ENCODE peak calls at places on chromosome 14, in five cellular contexts. X is endodermal cell, E is cardiac muscle cell, T is HCT116, O is uterus. S is an unnamed sample.

GRCh38 chr14:89340200-89340667 is 76.8 kb downstream of the FOXN3 start:
- DNase-seq in X (no peak), E (peak; percentile 71), T (no peak), O (peak; percentile 55), S (no peak)

GRCh38 chr14:102229739-102230092 is 75.2 kb downstream of the MOK start:
- DNase-seq in X (peak; percentile 36), E (no peak), T (no peak), O (no peak), S (no peak)

GRCh38 chr14:103142031-103142430 is 18.8 kb downstream of the TNFAIP2 start:
- DNase-seq in X (no peak), E (no peak), T (no peak), O (no peak), S (no peak)

GRCh38 chr14:89214221-89214965 is 202.6 kb downstream of the FOXN3 start:
- DNase-seq in X (no peak), E (no peak), T (no peak), O (no peak), S (peak; percentile 87)

GRCh38 chr14:30906752-30907658 is 32.6 kb downstream of the COCH start:
- DNase-seq in X (no peak), E (peak; percentile 56), T (peak; percentile 12), O (no peak), S (no peak)

GRCh38 chr14:46051801-46052200 is 599.8 kb downstream of the RPL10L start:
- DNase-seq in X (no peak), E (no peak), T (no peak), O (no peak), S (no peak)

GRCh38 chr14:105138551-105139111 is 29.9 kb downstream of the JAG2 start:
- DNase-seq in X (no peak), E (no peak), T (no peak), O (no peak), S (no peak)

GRCh38 chr14:55191881-55192616 is 664 bp upstream of the DLGAP5 start:
- DNase-seq in X (no peak), E (no peak), T (no peak), O (no peak), S (no peak)

GRCh38 chr14:31043379-31043778 is 17.2 kb upstream of the STRN3 start:
- DNase-seq in X (no peak), E (no peak), T (no peak), O (no peak), S (no peak)

GRCh38 chr14:68685419-68686211 is 107.3 kb downstream of the ZFP36L1 start:
- DNase-seq in X (no peak), E (peak; percentile 61), T (peak; percentile 86), O (peak; percentile 45), S (no peak)

GRCh38 chr14:100822921-100823320 is 3.0 kb upstream of the MEG3 start:
- DNase-seq in X (no peak), E (peak; percentile 14), T (no peak), O (no peak), S (no peak)
- TF ChIP-seq CTCF in X (no peak), E (no peak), T (no peak), O (no peak), S (no peak)

GRCh38 chr14:70114621-70115156 is 74.1 kb downstream of the SLC8A3 start:
- DNase-seq in X (no peak), E (no peak), T (no peak), O (no peak), S (no peak)
- H3K27ac ChIP-seq in X (no peak overlapping the region), E (no peak overlapping the region), T (no peak overlapping the region), O (no peak overlapping the region), S (no peak overlapping the region)

GRCh38 chr14:74982661-74983060 is 20.1 kb upstream of the EIF2B2 start:
- DNase-seq in X (no peak), E (no peak), T (no peak), O (no peak), S (no peak)

GRCh38 chr14:74985028-74985310 is 17.8 kb upstream of the EIF2B2 start:
- DNase-seq in X (no peak), E (no peak), T (no peak), O (no peak), S (no peak)

GRCh38 chr14:74984241-74985027 is 18.3 kb upstream of the EIF2B2 start:
- DNase-seq in X (no peak), E (no peak), T (no peak), O (no peak), S (no peak)

GRCh38 chr14:74981833-74982232 is 20.9 kb upstream of the EIF2B2 start:
- DNase-seq in X (no peak), E (no peak), T (no peak), O (no peak), S (no peak)

DNA sequence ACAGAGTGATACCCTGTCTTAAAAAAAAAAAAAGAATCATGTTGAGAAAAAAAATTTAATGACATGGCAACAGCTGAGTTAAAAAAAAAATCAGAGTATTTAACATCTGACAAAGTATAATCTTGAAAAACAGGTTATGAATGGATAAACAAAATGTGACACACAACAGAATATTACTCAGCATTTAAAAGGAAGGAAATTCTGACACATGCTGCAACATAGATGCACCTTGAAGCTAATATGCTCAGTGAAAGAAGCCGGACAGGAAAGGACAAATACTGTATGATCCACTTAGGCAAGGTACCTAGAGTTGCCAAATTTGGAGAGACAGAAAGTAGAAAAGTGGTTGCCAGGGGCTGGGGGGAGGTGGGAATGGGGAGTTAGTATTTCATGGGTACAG is 19.4 kb upstream of the EIF2B2 start:
- DNase-seq in X (no peak), E (no peak), T (no peak), O (no peak), S (no peak)
- H3K4me1 ChIP-seq in X (peaks cover 23% of the 10 kb centered on the region), E (peaks cover 8% of the 10 kb centered on the region), T (peaks cover 8% of the 10 kb centered on the region), O (no peaks in the 10 kb centered on the region), S (peaks cover 34% of the 10 kb centered on the region)

GRCh38 chr14:59422069-59422881 is 42.9 kb downstream of the GPR135 start:
- DNase-seq in X (no peak), E (no peak), T (no peak), O (no peak), S (no peak)
- TF ChIP-seq CTCF in X (peak; percentile 46), E (peak; percentile 14), T (peak; percentile 4), O (no peak), S (peak; percentile 26)

DNA sequence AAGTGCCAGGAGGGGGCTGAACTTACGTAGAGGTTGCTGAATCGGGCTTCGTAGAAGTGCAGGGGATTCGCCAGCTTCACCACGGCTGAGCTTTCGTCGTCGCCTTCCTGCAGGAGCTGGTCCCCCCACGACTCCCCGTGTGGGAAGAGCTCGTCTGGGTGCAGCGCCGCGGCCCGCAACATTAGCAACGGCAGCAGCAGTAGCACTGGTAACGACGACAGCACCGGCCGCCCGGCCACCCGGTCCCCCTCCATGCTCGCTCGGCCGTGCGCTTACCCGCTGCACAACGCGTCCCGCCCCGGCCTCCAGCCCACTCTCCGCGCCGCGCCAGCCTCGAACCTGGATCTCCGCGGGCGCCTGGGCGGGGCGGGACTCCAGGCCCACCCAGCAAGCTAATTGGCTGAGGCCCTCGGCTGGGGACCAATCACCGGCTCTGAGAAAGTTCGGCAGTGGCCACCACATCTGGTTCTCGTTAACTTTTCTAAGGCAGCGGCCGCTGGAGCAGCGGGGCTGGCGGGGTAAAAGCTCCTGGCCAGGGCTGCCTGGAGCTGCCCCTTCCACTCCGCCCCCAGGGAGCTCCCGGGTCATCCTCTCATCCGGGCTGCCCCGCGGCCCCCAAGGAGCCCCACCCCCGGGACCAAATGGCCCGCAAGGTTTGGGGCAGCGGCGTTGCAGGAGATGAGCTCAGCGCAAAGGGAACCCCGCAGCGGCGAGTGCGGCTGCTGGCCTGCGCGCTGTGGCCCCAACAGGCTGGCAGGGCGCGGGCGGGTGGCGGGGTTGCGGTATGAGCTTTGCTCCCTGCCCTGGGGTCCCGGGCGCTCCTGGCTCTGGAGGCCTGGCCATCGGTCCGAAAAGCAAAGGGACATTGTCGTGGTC is at the start of gene NID2:
- DNase-seq in X (peak; percentile 97), E (peak; percentile 98), T (no peak), O (peak; percentile 93), S (peak; percentile 93)
- H3K27ac ChIP-seq in X (no peak within 1 kb of the TSS), E (peak within 1 kb of the TSS; percentile 87), T (no peak within 1 kb of the TSS), O (peak within 1 kb of the TSS; percentile 93), S (peak within 1 kb of the TSS; percentile 90)